ENCODE peak calls at places on chromosomes 7 and 10, in eight cellular contexts. L is NB4, U is A549, E is HepG2, O is H1, M is K562, T is endothelial cell of umbilical vein, S is GM12878. F is an unnamed sample.

GRCh38 chr7:74126220-74126880 is 42.7 kb downstream of the LIMK1 start:
- DNase-seq in U (no peak), M (no peak), S (no peak), T (no peak), L (no peak), O (no peak), E (no peak), F (no peak)

GRCh38 chr7:115319536-115319935 is 397.6 kb downstream of the MDFIC start:
- DNase-seq in O (no peak), M (no peak), T (no peak), E (no peak), S (no peak), U (no peak), L (no peak), F (no peak)

GRCh38 chr7:155843426-155844018 is 31.3 kb upstream of the SHH start:
- DNase-seq in S (no peak), M (no peak), T (no peak), O (no peak), L (no peak), U (no peak), E (no peak), F (no peak)

GRCh38 chr7:24657980-24658379 is 84.7 kb downstream of the PALS2 start:
- DNase-seq in O (no peak), L (no peak), M (no peak), S (no peak), E (no peak), U (no peak), T (no peak), F (no peak)

GRCh38 chr7:36686499-36686898 is 37.8 kb downstream of the AOAH start:
- DNase-seq in U (no peak), S (no peak), O (no peak), L (peak), E (no peak), T (no peak), M (no peak), F (peak)

GRCh38 chr10:119408072-119408471 is 134.4 kb downstream of the RGS10 start:
- DNase-seq in O (no peak), U (no peak), L (no peak), T (no peak), M (no peak), S (no peak), E (peak), F (no peak)

GRCh38 chr10:30542001-30542861 is 87.3 kb downstream of the LYZL2 start:
- DNase-seq in T (no peak), L (peak), M (peak), O (no peak), E (peak), S (no peak), U (no peak), F (no peak)

GRCh38 chr7:152341039-152341913 is 94.5 kb downstream of the KMT2C start:
- DNase-seq in M (peak), T (peak), E (peak), O (no peak), U (peak), L (peak), S (peak), F (peak)

GRCh38 chr7:47988496-47989386 is 9.3 kb upstream of the HUS1 start:
- DNase-seq in S (no peak), T (no peak), L (peak), E (peak), U (peak), O (no peak), M (no peak), F (no peak)

GRCh38 chr10:121406823-121407545 is 191.3 kb downstream of the FGFR2 start:
- DNase-seq in U (no peak), M (no peak), L (no peak), O (no peak), S (no peak), E (no peak), T (no peak), F (no peak)

GRCh38 chr7:99258501-99258900 is 14.1 kb upstream of the MYH16 start:
- DNase-seq in M (no peak), T (no peak), O (no peak), L (no peak), S (no peak), U (no peak), E (no peak), F (no peak)

GRCh38 chr7:95636140-95636539 is 39.8 kb upstream of the PDK4 start:
- DNase-seq in U (no peak), O (no peak), S (no peak), T (no peak), E (no peak), L (no peak), M (no peak), F (peak)

GRCh38 chr7:122674502-122674901 is 24.4 kb downstream of the RNF133 start:
- DNase-seq in M (no peak), E (no peak), U (no peak), O (no peak), L (no peak), S (no peak), T (peak), F (no peak)

GRCh38 chr10:110208614-110209398 is 1.4 kb downstream of the MXI1 start:
- DNase-seq in S (no peak), M (peak), L (peak), O (no peak), U (peak), E (no peak), T (peak), F (no peak)

GRCh38 chr7:6453737-6454136 is 6.0 kb upstream of the DAGLB start:
- DNase-seq in T (no peak), O (no peak), M (no peak), U (peak), S (no peak), L (no peak), E (peak), F (peak)

GRCh38 chr10:11551104-11551503 is 60.3 kb downstream of the USP6NL start:
- DNase-seq in O (no peak), U (no peak), S (no peak), T (no peak), M (no peak), E (no peak), L (no peak), F (no peak)

GRCh38 chr7:155998766-155999630 is 186.7 kb upstream of the SHH start:
- DNase-seq in M (no peak), E (no peak), S (no peak), L (no peak), U (no peak), O (no peak), T (no peak), F (no peak)

GRCh38 chr7:129502708-129503685 is 666 bp downstream of the SMKR1 start:
- DNase-seq in M (no peak), O (no peak), U (peak), E (no peak), S (no peak), L (peak), T (peak), F (no peak)

DNA sequence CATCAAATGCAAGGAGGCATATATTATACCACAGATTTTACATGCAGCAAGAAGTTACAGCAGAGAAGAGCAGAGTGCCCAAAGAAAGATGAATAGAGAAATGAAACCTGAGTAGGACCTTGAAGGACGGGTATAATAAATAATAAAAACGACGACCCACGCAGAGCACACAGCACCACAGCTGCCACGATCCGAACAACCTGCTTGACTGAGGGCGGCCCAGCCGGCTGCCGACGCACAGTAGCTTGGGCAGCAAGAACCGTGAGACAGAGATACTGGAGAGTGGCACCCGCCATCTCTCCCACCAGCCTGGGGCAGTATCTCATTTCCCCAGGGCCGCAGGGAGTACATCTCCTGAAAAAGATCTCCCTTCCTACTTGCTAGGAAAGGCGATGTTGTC is 78.9 kb downstream of the HIPK2 start:
- DNase-seq in M (no peak), T (no peak), U (no peak), S (no peak), O (no peak), L (no peak), E (no peak), F (no peak)
- TF ChIP-seq POLR2A in M (no peak), T (no peak), U (no peak), S (no peak), O (no peak), L (no peak), E (no peak), F (no peak)

GRCh38 chr10:94439275-94439861 is 37.0 kb downstream of the TBC1D12 start:
- DNase-seq in S (no peak), L (no peak), U (no peak), M (no peak), E (no peak), O (no peak), T (peak), F (no peak)
- TF ChIP-seq MAX in S (no peak), L (no peak), U (no peak), M (no peak), E (no peak), O (no peak), T (no peak), F (no peak)

DNA sequence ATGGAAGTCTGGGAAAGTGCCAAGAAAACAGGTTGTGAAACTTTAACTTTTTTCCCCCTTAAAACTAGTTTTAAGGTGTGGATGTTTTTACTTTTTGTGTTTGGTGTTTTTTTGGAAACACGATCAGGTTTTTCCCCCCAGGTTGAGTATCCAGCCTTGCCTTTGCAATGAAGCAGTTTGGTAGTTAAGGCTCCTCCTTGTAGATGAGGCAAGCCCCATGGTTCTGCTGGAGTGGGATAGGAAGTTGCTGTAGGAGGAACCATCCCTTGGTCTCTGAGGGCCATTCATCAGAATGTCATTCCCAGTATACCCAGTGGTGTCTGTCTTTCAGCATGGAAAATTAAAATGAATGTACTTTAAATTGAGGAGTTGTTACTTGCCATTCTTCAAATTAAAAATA is 2.7 kb downstream of the CUL1 start:
- DNase-seq in U (no peak), E (no peak), M (peak), O (no peak), T (peak), S (no peak), L (peak), F (no peak)
- H3K4me3 ChIP-seq in U (no peak), E (no peak), M (peak), O (peak), T (no peak), S (peak), L (peak), F (no peak)

DNA sequence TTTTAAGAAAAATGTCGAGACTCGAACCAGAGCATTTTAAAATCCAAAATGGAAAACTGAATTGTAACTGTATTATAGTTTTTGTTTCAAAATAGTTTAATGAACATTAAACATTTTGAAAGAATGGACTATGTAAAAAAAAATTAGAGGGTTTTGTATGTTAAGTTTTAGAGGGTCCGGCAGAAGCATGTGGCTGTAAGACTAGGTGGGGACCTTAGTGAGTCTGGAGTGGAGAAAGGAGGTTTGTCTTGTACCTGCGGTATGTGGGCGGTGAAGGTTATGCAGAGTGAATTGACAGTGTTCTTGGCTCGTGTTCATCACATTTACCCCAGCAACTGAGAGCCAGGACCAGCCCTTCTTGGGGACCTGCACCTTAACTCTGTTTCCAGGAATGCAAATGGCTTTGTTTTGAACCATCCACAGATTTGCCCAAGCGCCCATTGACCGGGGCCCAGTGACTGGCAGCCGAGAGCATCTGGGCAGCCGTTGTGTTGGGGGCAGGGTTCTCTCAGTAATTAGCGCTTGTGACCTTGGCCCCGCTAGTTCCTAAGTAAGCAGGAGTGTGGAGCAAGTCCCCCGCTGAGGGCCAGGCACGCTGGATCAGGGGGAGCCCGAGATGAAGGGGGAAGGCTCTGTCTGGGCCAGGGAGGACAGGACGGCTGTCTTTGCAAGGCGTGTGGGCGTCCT is 1.4 kb upstream of the KLF6 start:
- DNase-seq in T (peak), O (no peak), S (no peak), U (no peak), L (no peak), M (peak), E (peak), F (peak)
- TF ChIP-seq POLR2A in T (no peak), O (peak), S (peak), U (peak), L (no peak), M (peak), E (peak), F (peak)

DNA sequence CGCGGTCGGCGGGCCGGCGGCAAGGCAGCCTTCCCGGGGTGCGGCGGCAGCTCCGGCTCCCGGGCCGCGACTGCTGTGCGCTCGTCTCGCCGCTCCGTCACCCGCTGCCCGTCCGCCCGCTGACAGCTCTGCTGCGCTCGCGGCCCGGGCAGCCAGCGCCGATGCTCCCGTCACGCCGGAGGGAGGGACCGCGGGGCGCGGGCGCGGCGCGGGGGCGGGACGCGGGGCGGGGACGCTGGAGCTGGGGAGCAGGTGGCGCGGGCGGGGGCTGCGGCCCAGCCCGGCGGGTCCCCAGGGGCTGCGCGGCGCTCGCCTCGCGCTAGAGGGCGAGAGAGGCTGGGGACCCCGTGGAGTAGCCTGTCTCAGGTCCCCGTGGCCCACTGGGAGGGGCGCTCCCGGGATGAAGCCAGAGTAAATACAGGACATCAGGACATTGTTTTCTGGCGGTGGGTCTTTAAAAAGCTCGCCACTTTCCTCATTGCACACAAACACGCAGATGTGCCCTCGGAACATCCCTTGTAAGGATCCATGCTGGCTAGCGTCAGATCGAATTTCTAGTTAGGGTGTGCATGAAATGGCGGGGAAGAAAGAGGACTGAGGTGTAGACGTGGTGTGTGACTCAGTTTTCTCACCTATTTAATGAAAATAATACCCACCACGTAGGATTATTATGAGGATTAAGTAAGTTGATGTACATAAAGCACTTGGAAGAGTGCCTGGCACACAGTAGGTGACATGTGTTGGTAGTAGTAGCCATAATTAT is at the start of gene ELAPOR2:
- DNase-seq in L (peak), U (peak), T (peak), E (peak), M (peak), S (peak), O (peak), F (peak)
- TF ChIP-seq MAX in L (no peak), U (no peak), T (no peak), E (no peak), M (peak), S (peak), O (peak), F (peak)

DNA sequence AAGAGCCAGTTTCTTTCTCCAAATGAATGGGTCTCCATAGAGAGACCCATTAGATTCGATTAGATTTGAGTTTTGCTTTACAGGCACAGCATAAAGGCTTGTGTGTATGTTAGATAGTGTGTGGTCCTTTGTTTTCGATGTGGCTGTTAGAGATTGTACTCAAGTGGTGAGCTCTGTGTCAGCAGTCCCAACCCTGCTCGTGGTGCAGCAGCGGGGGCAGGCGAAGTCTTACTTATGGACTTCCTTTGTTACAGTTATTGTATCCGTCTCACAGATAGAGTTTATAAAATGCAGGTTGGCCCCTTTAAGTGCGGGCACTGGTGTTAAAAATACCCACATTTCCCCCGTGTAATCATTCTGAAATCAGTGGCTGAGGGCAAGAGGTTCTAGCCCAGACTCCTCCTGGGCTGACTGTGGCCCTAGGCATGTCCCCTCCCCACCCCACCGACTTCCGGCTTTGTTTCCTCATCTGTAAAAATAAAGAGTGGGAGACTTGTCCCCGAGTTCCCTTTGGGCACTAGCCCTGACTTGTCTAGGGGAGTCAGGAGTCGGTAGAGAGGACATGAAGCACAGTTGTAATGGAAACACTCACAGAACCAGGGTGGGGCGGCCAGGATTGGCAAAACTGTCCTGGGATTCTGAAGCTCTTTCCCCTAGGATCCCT is 28.6 kb downstream of the MTURN start:
- DNase-seq in U (no peak), E (peak), M (peak), O (no peak), S (no peak), T (peak), L (peak), F (no peak)
- H3K4me3 ChIP-seq in U (no peak), E (no peak), M (no peak), O (no peak), S (no peak), T (no peak), L (peak), F (no peak)

DNA sequence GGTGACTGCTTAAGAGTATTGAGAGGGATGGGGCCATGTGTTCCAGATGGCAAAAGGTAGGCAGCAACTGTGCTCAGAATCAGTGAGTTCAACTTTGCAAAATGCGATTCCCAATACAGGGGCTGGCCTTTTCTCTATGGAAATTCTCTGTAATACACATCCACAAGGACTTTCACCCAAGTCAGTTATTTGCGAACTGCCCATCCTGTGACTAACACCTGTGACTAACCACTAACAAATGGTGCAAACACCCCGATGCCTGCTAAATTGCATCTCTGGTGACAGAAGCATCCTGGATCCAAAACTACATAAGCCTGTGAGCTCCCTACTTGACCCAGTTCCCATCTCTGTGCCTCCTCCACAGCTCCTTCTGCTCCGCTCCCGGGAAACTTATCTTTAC is 9.0 kb upstream of the CUZD1 start:
- DNase-seq in L (no peak), T (peak), S (no peak), M (no peak), U (peak), E (no peak), O (no peak), F (no peak)
- TF ChIP-seq POLR2A in L (no peak), T (no peak), S (no peak), M (no peak), U (no peak), E (no peak), O (no peak), F (no peak)

GRCh38 chr7:44044315-44045225 is at the start of gene DBNL:
- DNase-seq in T (peak), S (peak), E (peak), U (peak), M (peak), O (peak), L (peak), F (peak)

GRCh38 chr7:44043902-44044301 is 600 bp upstream of the DBNL start:
- DNase-seq in U (no peak), T (no peak), L (no peak), O (no peak), M (peak), E (no peak), S (no peak), F (no peak)

GRCh38 chr7:44046321-44047061 is 2.0 kb downstream of the DBNL start:
- DNase-seq in O (no peak), M (peak), E (no peak), T (no peak), L (peak), S (peak), U (no peak), F (no peak)

GRCh38 chr7:44048031-44048795 is 3.7 kb downstream of the DBNL start:
- DNase-seq in E (no peak), M (no peak), O (no peak), T (no peak), S (no peak), L (no peak), U (no peak), F (no peak)

DNA sequence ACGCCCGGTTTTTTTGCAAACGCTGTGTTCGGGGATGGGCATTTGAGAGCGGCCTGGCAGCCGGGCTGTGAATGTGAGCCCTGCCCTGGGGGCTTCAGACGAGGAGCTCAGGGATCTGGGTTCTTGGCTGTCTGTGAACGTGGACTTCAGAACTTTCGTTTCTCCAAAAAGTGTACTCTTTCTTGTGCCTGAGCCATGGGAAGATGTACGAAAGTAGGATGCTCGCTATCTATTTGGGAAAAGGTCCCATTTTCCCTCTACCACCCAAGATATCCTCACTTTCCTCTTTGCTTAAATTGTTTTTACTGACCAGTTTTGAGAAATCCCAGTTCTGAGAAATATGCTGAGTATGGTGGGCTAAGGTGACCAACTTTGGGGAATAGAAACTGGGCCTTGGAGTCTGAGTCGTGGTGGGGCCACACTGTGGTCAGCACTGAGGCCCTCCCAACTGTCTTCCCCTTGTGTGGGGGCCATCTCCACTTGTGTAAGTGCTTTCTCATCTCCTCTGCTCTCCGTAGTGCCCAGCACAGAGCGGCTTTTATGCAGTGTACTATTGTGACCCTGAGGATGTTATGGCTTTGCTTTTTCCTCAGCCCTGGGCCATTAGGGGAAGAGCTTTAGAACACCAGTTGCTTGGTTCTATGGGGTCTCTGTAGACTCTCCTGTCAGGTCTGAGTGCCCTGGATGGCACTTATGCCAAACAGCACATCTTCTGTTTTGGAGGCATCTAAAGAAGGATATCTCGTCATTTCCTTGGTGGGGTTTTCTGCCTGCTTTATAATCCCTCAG is 918 bp downstream of the DBNL start:
- DNase-seq in L (peak), M (no peak), S (no peak), O (no peak), T (no peak), U (no peak), E (no peak), F (no peak)
- TF ChIP-seq MAX in L (no peak), M (no peak), S (no peak), O (no peak), T (no peak), U (no peak), E (no peak), F (no peak)

F was measured in HCT116.